ENCODE peak calls at places on chromosomes 11 and 22, in seven cellular contexts. B is GM10248, K is astrocyte of the cerebellum, J is epithelial cell of esophagus, N is ovary, Y is GM20000, V is cardiac fibroblast. C is an unnamed sample.

GRCh38 chr11:110856340-110856739 is 144.1 kb upstream of the ARHGAP20 start:
- DNase-seq in K (no peak), Y (no peak), B (no peak), V (no peak), N (no peak), J (no peak), C (no peak)

GRCh38 chr11:66879583-66879982 is 22.7 kb downstream of the LRFN4 start:
- DNase-seq in Y (no peak), N (no peak), J (no peak), V (no peak), B (no peak), K (no peak), C (no peak)

GRCh38 chr22:28855355-28856094 is 27.8 kb upstream of the ZNRF3 start:
- DNase-seq in J (peak; percentile 76), K (peak; percentile 79), V (peak; percentile 84), N (no peak), Y (peak; percentile 70), B (peak; percentile 69), C (peak; percentile 74)

GRCh38 chr22:47015589-47016178 is 253.2 kb downstream of the TBC1D22A start:
- DNase-seq in K (no peak), B (no peak), J (no peak), N (no peak), V (no peak), Y (no peak), C (no peak)

GRCh38 chr11:45180158-45180887 is 33.9 kb downstream of the PRDM11 start:
- DNase-seq in V (peak; percentile 49), K (no peak), N (peak; percentile 74), J (peak; percentile 69), B (no peak), Y (peak; percentile 45), C (peak; percentile 38)

GRCh38 chr11:117678651-117679407 is 118.2 kb downstream of the DSCAML1 start:
- DNase-seq in Y (no peak), K (no peak), B (no peak), V (no peak), J (no peak), N (no peak), C (no peak)

GRCh38 chr22:39097098-39098020 is at the start of gene APOBEC3H:
- DNase-seq in B (peak; percentile 55), N (no peak), V (peak; percentile 9), J (peak; percentile 75), Y (peak; percentile 51), K (no peak), C (no peak)

GRCh38 chr22:45493286-45493771 is 9.4 kb upstream of the FBLN1 start:
- DNase-seq in V (peak; percentile 80), K (no peak), B (no peak), J (no peak), Y (no peak), N (no peak), C (no peak)

GRCh38 chr11:64608636-64609035 is 17.6 kb downstream of the SLC22A12 start:
- DNase-seq in B (no peak), J (no peak), Y (no peak), K (no peak), V (no peak), N (peak; percentile 41), C (no peak)

GRCh38 chr11:67269401-67270255 is 3.4 kb downstream of the GRK2 start:
- DNase-seq in V (no peak), K (no peak), N (peak; percentile 37), Y (no peak), B (no peak), J (no peak), C (no peak)

DNA sequence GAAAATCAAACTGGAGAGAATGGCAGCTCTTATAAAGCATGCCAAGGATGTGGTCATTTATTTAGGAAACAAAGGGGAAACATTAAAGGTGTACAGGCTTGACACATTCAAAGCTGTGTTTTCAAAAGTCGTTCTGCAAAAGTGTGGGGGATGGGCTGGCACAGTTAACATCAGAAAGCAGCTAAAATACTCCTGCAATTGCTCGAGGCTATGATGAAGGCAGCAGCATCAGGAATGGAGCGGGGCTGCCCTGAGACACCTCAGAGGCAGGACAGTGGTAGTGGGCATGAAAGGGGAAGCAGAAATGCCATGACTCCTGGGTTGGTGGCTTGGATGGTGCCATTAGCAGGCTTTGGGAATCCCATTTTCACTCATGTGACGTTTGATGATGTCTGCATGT is 701 bp downstream of the NCAPD3 start:
- DNase-seq in K (no peak), B (no peak), Y (no peak), N (no peak), J (no peak), V (no peak), C (no peak)
- TF ChIP-seq CTCF in K (no peak), B (no peak), Y (no peak), N (no peak), J (no peak), V (no peak), C (no peak)

GRCh38 chr22:37126882-37127281 is 17.4 kb upstream of the TMPRSS6 start:
- DNase-seq in V (no peak), K (no peak), B (no peak), N (no peak), J (no peak), Y (no peak), C (no peak)
- TF ChIP-seq CTCF in V (peak; percentile 20), K (peak; percentile 36), B (peak; percentile 35), N (no peak), J (peak; percentile 38), Y (peak; percentile 14), C (peak; percentile 49)

DNA sequence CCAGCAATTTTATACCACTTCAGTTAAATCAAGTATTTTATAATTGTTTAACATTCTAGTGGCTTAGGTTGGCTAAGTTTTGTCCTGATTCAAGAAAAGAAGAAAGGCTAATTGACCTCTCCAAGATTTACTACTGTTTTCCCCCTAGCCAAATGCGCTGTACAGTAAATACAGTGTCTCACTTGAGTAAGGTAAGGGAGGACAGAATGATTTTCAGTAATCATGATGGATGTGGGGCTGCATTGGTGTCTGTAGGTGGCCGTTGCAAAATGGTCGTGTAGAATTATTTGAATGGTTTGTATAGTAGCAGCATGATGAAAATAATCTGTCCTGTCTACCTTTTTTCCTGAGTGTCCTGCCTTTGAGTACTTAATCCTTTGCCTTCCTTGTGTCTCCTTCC is 4.6 kb downstream of the CECR2 start:
- DNase-seq in Y (no peak), N (no peak), K (no peak), V (no peak), J (no peak), B (no peak), C (no peak)
- TF ChIP-seq CTCF in Y (no peak), N (no peak), K (no peak), V (no peak), J (no peak), B (no peak), C (no peak)

DNA sequence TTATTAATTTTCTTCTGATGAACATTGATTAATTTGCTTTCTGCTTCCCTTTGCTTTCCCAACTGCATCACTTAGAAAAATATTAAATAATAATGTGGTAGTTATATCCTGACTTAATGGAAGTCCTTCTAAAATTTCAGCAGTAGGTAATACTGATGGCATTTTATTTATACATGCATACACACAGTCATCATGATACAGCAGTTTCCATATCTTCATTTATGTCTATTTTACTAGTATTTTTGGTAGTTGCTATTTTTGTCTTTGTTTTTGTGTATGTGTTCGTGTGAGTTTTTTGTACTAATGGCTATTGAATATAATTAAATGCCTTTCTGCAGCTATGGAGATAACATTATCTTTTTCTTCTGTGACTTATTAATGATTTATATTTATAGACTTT is 484.7 kb upstream of the CNTN5 start:
- DNase-seq in V (no peak), B (no peak), N (no peak), K (no peak), Y (no peak), J (no peak), C (no peak)
- TF ChIP-seq CTCF in V (no peak), B (no peak), N (no peak), K (no peak), Y (no peak), J (no peak), C (no peak)

DNA sequence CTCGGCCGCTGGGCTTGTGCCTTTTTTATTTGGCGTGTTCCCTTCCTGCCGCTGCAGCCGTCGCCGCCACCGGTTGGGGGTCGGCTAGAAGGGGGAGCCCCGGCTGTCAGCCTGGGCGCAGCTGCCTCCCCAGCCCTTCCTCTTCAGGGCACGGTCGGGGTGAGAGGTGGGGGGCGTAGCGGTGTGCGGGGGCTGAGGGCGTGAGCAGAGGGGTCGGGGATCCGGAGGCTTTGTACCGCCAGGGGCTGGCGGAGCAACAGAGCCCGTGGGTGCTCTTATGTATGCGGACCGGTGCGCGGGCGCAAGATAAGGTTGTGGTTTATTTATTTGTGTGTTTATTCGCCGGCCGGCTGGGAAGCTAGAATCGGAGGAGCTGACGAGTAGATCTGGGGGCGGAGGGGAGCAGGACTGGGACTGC is 482 bp downstream of the ZBTB16 start:
- DNase-seq in N (no peak), Y (no peak), K (no peak), J (peak; percentile 55), V (peak; percentile 64), B (no peak), C (peak; percentile 38)
- TF ChIP-seq CTCF in N (no peak), Y (no peak), K (no peak), J (no peak), V (no peak), B (no peak), C (no peak)

GRCh38 chr22:31829505-31829904 is 75.7 kb downstream of the DEPDC5 start:
- DNase-seq in Y (no peak), J (peak; percentile 93), N (peak; percentile 23), V (peak; percentile 83), K (peak; percentile 74), B (peak; percentile 22), C (peak; percentile 23)
- TF ChIP-seq CTCF in Y (no peak), J (no peak), N (no peak), V (no peak), K (no peak), B (no peak), C (no peak)